ENCODE peak calls at places on chromosomes 7 and 10, in seven cellular contexts. W, V, I, K, O, U and L are unnamed samples.

GRCh38 chr10:131213651-131214505 is 97.6 kb downstream of the TCERG1L start:
- DNase-seq in W (no peak), V (no peak), I (no peak), K (no peak), O (no peak), U (no peak), L (no peak)

GRCh38 chr7:129093867-129094456 is 39.1 kb upstream of the TNPO3 start:
- DNase-seq in W (no peak), V (no peak), I (no peak), K (no peak), O (no peak), U (no peak), L (no peak)

GRCh38 chr10:114754445-114755320 is 66.9 kb upstream of the FHIP2A start:
- DNase-seq in W (peak), V (no peak), I (no peak), K (no peak), O (no peak), U (no peak), L (no peak)

GRCh38 chr7:80918909-80919721 is at the start of gene SEMA3C:
- DNase-seq in W (peak), V (peak), I (peak), K (peak), O (peak), U (peak), L (peak)

GRCh38 chr7:77759294-77759889 is 38.8 kb downstream of the TMEM60 start:
- DNase-seq in W (peak), V (peak), I (peak), K (peak), O (peak), U (peak), L (peak)

GRCh38 chr7:117751775-117752174 is 121.5 kb downstream of the CTTNBP2 start:
- DNase-seq in W (no peak), V (no peak), I (no peak), K (no peak), O (no peak), U (no peak), L (no peak)

GRCh38 chr7:117737882-117738281 is 135.4 kb downstream of the CTTNBP2 start:
- DNase-seq in W (no peak), V (no peak), I (peak), K (no peak), O (no peak), U (no peak), L (no peak)

GRCh38 chr10:48582970-48583369 is 21.9 kb downstream of the ARHGAP22 start:
- DNase-seq in W (no peak), V (no peak), I (no peak), K (no peak), O (no peak), U (no peak), L (no peak)

GRCh38 chr7:91852263-91852741 is 28.2 kb downstream of the MTERF1 start:
- DNase-seq in W (peak), V (peak), I (no peak), K (no peak), O (no peak), U (no peak), L (no peak)

GRCh38 chr7:14125998-14126397 is 136.5 kb upstream of the ETV1 start:
- DNase-seq in W (peak), V (no peak), I (no peak), K (no peak), O (no peak), U (no peak), L (peak)

GRCh38 chr7:128003787-128004186 is 27.4 kb downstream of the LRRC4 start:
- DNase-seq in W (no peak), V (no peak), I (no peak), K (no peak), O (no peak), U (no peak), L (no peak)

GRCh38 chr10:98272690-98273453 is 4.9 kb upstream of the LOXL4 start:
- DNase-seq in W (no peak), V (no peak), I (no peak), K (no peak), O (peak), U (no peak), L (no peak)

GRCh38 chr7:98137826-98138151 is 31.1 kb downstream of the LMTK2 start:
- DNase-seq in W (no peak), V (no peak), I (no peak), K (no peak), O (no peak), U (no peak), L (no peak)

GRCh38 chr10:118251791-118252190 is 90.3 kb downstream of the FAM204A start:
- DNase-seq in W (peak), V (no peak), I (no peak), K (no peak), O (peak), U (no peak), L (no peak)

GRCh38 chr7:91356915-91357314 is 92.7 kb downstream of the FZD1 start:
- DNase-seq in W (no peak), V (no peak), I (no peak), K (no peak), O (no peak), U (no peak), L (no peak)

GRCh38 chr10:70162892-70163201 is 7.5 kb downstream of the SAR1A start:
- DNase-seq in W (no peak), V (no peak), I (no peak), K (peak), O (no peak), U (no peak), L (no peak)

GRCh38 chr10:78000206-78000605 is 29.1 kb downstream of the POLR3A start:
- DNase-seq in W (no peak), V (no peak), I (no peak), K (no peak), O (no peak), U (no peak), L (no peak)